ENCODE peak calls at places on chromosomes 12 and 14, in nine cellular contexts. C, I, X, N, J, B, F, W and H are unnamed samples.

GRCh38 chr12:132374821-132375445 is 45.5 kb upstream of the GALNT9 start:
- DNase-seq in N (no peak), F (no peak), J (no peak), B (no peak), W (no peak), I (no peak), X (no peak), C (no peak), H (no peak)

GRCh38 chr12:45914090-45914489 is 76.3 kb downstream of the SCAF11 start:
- DNase-seq in W (peak; percentile 30), C (no peak), X (no peak), J (no peak), I (peak; percentile 56), B (peak; percentile 77), N (no peak), F (no peak), H (no peak)

GRCh38 chr12:79373896-79374499 is 316.8 kb downstream of the PAWR start:
- DNase-seq in C (peak; percentile 57), B (peak; percentile 8), X (no peak), F (no peak), J (peak; percentile 77), W (peak; percentile 34), I (peak; percentile 64), N (no peak), H (peak; percentile 72)

GRCh38 chr12:54602661-54603060 is 14.2 kb upstream of the PPP1R1A start:
- DNase-seq in F (no peak), X (no peak), C (no peak), W (no peak), B (no peak), J (no peak), N (no peak), I (no peak), H (no peak)

GRCh38 chr14:24172261-24172860 is 481 bp downstream of the REC8 start:
- DNase-seq in F (no peak), I (no peak), N (peak; percentile 64), C (no peak), J (no peak), X (no peak), B (no peak), W (no peak), H (no peak)

GRCh38 chr12:102756564-102756963 is 160.5 kb downstream of the PAH start:
- DNase-seq in X (no peak), F (peak; percentile 46), W (no peak), I (no peak), J (no peak), N (no peak), C (no peak), B (no peak), H (no peak)

GRCh38 chr14:37061697-37062096 is 110.7 kb downstream of the SLC25A21 start:
- DNase-seq in F (no peak), W (no peak), J (no peak), X (no peak), C (no peak), I (no peak), B (no peak), N (no peak), H (no peak)

GRCh38 chr12:78584695-78585094 is 279.9 kb upstream of the SYT1 start:
- DNase-seq in X (no peak), F (no peak), N (no peak), J (peak; percentile 47), B (no peak), W (peak; percentile 31), I (peak; percentile 25), C (no peak), H (peak; percentile 43)

GRCh38 chr12:24919346-24920001 is 29.4 kb downstream of the BCAT1 start:
- DNase-seq in C (no peak), B (no peak), J (no peak), N (no peak), X (no peak), W (no peak), I (no peak), F (no peak), H (no peak)

GRCh38 chr14:105157872-105158271 is 10.7 kb downstream of the JAG2 start:
- DNase-seq in X (no peak), W (no peak), J (no peak), N (no peak), F (no peak), B (no peak), C (no peak), I (no peak), H (no peak)

GRCh38 chr12:15015121-15015520 is 42.3 kb downstream of the PDE6H start:
- DNase-seq in N (no peak), W (no peak), X (no peak), B (no peak), I (no peak), F (no peak), C (no peak), J (no peak), H (no peak)

GRCh38 chr12:15014708-15015107 is 41.9 kb downstream of the PDE6H start:
- DNase-seq in W (no peak), X (no peak), C (no peak), F (no peak), I (peak; percentile 5), J (no peak), N (no peak), B (no peak), H (no peak)

GRCh38 chr12:15013634-15014169 is 40.9 kb downstream of the PDE6H start:
- DNase-seq in B (no peak), C (no peak), F (no peak), X (no peak), W (no peak), I (no peak), N (no peak), J (no peak), H (no peak)

DNA sequence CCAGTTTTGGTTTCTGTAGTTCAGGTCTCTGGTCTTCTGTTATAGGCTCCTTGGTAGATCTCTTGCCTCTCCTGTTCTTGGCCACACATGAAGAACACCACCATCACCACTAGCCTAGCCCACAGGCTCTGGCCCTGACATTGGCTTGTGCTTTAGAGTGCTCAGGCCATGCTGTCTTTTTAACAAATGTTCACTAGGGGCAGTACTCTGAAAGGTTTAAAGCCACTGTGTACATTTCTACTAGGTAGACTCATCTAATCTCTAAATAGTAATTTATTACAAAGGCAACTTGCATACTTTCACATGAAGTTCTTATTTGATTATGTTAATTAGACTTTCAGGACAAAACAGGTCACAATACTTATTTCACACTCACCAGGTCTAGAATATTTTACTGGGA is 38.3 kb downstream of the PDE6H start:
- DNase-seq in X (no peak), W (peak; percentile 7), N (no peak), F (no peak), J (no peak), C (no peak), I (peak; percentile 29), B (no peak), H (no peak)
- TF ChIP-seq CTCF in X (no peak), W (no peak), N (no peak), F (no peak), J (no peak), C (no peak), I (peak; percentile 36), B (peak; percentile 14), H (peak; percentile 22)

GRCh38 chr12:118608770-118609344 is 232.5 kb downstream of the SUDS3 start:
- DNase-seq in J (no peak), B (no peak), N (no peak), F (no peak), X (no peak), I (no peak), C (no peak), W (no peak), H (no peak)
- TF ChIP-seq CTCF in J (no peak), B (no peak), N (no peak), F (no peak), X (no peak), I (no peak), C (no peak), W (no peak), H (no peak)

GRCh38 chr12:120739821-120740613 is 14.4 kb downstream of the ACADS start:
- DNase-seq in W (no peak), J (no peak), B (no peak), C (no peak), F (no peak), N (no peak), I (no peak), X (no peak), H (no peak)

GRCh38 chr12:120736404-120737331 is 11.0 kb downstream of the ACADS start:
- DNase-seq in F (no peak), B (no peak), N (no peak), J (no peak), W (no peak), C (no peak), I (no peak), X (no peak), H (no peak)

GRCh38 chr12:120739031-120739762 is 13.6 kb downstream of the ACADS start:
- DNase-seq in N (no peak), W (peak; percentile 60), B (no peak), X (no peak), F (no peak), J (no peak), C (no peak), I (no peak), H (no peak)

GRCh38 chr12:120738252-120739030 is 12.8 kb downstream of the ACADS start:
- DNase-seq in F (no peak), C (no peak), B (no peak), N (no peak), I (no peak), J (no peak), W (no peak), X (peak; percentile 41), H (no peak)

DNA sequence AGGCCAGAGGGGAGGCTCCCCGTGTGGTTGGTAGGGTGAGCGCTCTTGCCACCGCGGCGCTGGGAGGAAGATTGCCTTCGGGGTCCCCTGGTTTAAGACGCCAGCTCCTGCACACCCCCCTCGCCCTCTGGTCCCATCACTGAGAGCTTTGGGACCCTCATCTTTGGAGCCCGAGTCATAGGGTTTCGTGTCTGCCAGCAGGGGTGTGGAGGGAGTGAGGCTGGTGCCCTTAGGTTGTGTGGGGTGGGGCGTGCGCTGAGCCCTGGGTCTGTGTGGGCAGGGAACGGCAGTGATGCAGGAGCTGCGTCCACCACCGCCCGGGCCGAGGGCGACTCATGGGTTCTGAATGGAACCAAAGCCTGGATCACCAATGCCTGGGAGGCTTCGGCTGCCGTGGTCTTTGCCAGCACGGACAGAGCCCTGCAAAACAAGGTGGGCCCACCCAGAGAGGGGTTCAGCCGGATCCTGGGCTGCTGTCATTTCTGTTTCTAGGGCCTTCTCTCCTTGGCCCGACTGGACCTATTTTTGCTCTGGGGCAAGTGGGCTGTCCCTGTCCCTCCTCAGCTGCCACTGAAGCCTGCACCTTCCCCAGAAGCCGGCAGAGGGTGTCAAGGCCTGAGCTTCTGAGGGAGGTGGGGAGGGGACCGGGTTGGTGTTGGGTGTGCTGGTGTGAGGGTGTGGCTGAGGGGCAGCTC is 12.1 kb downstream of the ACADS start:
- DNase-seq in C (peak; percentile 45), W (no peak), X (no peak), B (no peak), N (no peak), J (peak; percentile 39), F (no peak), I (no peak), H (no peak)
- TF ChIP-seq CTCF in C (peak; percentile 42), W (no peak), X (no peak), B (peak; percentile 20), N (no peak), J (peak; percentile 11), F (peak; percentile 22), I (peak; percentile 27), H (no peak)

DNA sequence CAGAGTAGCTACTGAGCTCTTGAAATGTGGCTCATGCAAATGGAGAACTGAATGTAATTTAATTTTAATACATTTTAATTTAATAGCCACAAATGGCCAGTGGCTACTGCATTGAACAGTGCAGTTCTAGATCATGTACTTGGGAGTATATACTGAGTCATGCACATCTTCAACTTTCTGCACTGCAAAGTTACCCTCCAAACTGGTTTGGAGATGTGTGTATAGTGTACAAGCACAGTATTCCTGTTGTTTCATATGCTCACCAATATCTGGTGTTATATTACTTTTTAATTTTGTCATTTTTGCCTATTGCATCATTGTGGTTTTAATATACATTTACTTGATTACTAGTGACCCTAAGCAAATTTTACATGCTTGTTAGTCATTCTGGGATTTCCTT is 372.8 kb downstream of the NELL2 start:
- DNase-seq in C (no peak), N (no peak), B (no peak), I (peak; percentile 50), X (no peak), F (no peak), J (no peak), W (no peak), H (no peak)
- TF ChIP-seq CTCF in C (no peak), N (no peak), B (no peak), I (no peak), X (no peak), F (no peak), J (no peak), W (no peak), H (no peak)